ENCODE peak calls at places on chromosomes 11 and 22, in five cellular contexts. One of them, this sample, is unnamed.

GRCh38 chr11:78562398-78562797 is 12.3 kb downstream of the NARS2 start:
- DNase-seq in HCT116: no peak
- DNase-seq in A549: peak
- DNase-seq in tibial nerve: no peak
- DNase-seq in H54: peak
- DNase-seq in this sample: no peak

GRCh38 chr11:131246589-131247164 is 123.7 kb upstream of the NTM start:
- DNase-seq in HCT116: no peak
- DNase-seq in A549: no peak
- DNase-seq in tibial nerve: no peak
- DNase-seq in H54: no peak
- DNase-seq in this sample: peak

GRCh38 chr22:48372395-48372794 is 1455.3 kb downstream of the BRD1 start:
- DNase-seq in HCT116: no peak
- DNase-seq in A549: no peak
- DNase-seq in tibial nerve: no peak
- DNase-seq in H54: no peak
- DNase-seq in this sample: no peak

GRCh38 chr11:1226981-1227550 is 4.2 kb downstream of the MUC5B start:
- DNase-seq in HCT116: no peak
- DNase-seq in A549: peak
- DNase-seq in tibial nerve: no peak
- DNase-seq in H54: no peak
- DNase-seq in this sample: no peak

GRCh38 chr11:2530131-2530854 is 85.5 kb downstream of the KCNQ1 start:
- DNase-seq in HCT116: no peak
- DNase-seq in A549: no peak
- DNase-seq in tibial nerve: no peak
- DNase-seq in H54: no peak
- DNase-seq in this sample: no peak

GRCh38 chr11:3105791-3106735 is 48.8 kb upstream of the CARS1 start:
- DNase-seq in HCT116: no peak
- DNase-seq in A549: no peak
- DNase-seq in tibial nerve: no peak
- DNase-seq in H54: no peak
- DNase-seq in this sample: no peak

GRCh38 chr11:15236514-15236913 is 121.8 kb downstream of the INSC start:
- DNase-seq in HCT116: no peak
- DNase-seq in A549: no peak
- DNase-seq in tibial nerve: no peak
- DNase-seq in H54: no peak
- DNase-seq in this sample: no peak

GRCh38 chr11:88275636-88276035 is 61.9 kb downstream of the CTSC start:
- DNase-seq in HCT116: no peak
- DNase-seq in A549: no peak
- DNase-seq in tibial nerve: no peak
- DNase-seq in H54: no peak
- DNase-seq in this sample: no peak

GRCh38 chr22:36870250-36870649 is 9.4 kb downstream of the NCF4 start:
- DNase-seq in HCT116: peak
- DNase-seq in A549: peak
- DNase-seq in tibial nerve: no peak
- DNase-seq in H54: peak
- DNase-seq in this sample: no peak

GRCh38 chr11:70141490-70142014 is 61.5 kb upstream of the FADD start:
- DNase-seq in HCT116: no peak
- DNase-seq in A549: no peak
- DNase-seq in tibial nerve: no peak
- DNase-seq in H54: no peak
- DNase-seq in this sample: no peak

GRCh38 chr22:47127441-47127871 is 365.0 kb downstream of the TBC1D22A start:
- DNase-seq in HCT116: no peak
- DNase-seq in A549: no peak
- DNase-seq in tibial nerve: no peak
- DNase-seq in H54: no peak
- DNase-seq in this sample: no peak

GRCh38 chr11:23988381-23989006 is 508.4 kb upstream of the LUZP2 start:
- DNase-seq in HCT116: no peak
- DNase-seq in A549: no peak
- DNase-seq in tibial nerve: no peak
- DNase-seq in H54: no peak
- DNase-seq in this sample: no peak

GRCh38 chr11:46936138-46937110 is at the start of gene CSTPP1:
- DNase-seq in HCT116: peak
- DNase-seq in A549: peak
- DNase-seq in tibial nerve: peak
- DNase-seq in H54: peak
- DNase-seq in this sample: peak
- TF ChIP-seq POLR2A in HCT116: no peak
- TF ChIP-seq POLR2A in A549: no peak
- TF ChIP-seq POLR2A in tibial nerve: no peak
- TF ChIP-seq POLR2A in H54: peak
- TF ChIP-seq POLR2A in this sample: no peak

GRCh38 chr11:65849771-65850216 is 8.2 kb downstream of the CFL1 start:
- DNase-seq in HCT116: no peak
- DNase-seq in A549: no peak
- DNase-seq in tibial nerve: no peak
- DNase-seq in H54: no peak
- DNase-seq in this sample: no peak
- TF ChIP-seq POLR2A in HCT116: no peak
- TF ChIP-seq POLR2A in A549: no peak
- TF ChIP-seq POLR2A in tibial nerve: no peak
- TF ChIP-seq POLR2A in H54: no peak
- TF ChIP-seq POLR2A in this sample: no peak

GRCh38 chr11:74682731-74683278 is 48.4 kb downstream of the CHRDL2 start:
- DNase-seq in HCT116: no peak
- DNase-seq in A549: no peak
- DNase-seq in tibial nerve: no peak
- DNase-seq in H54: no peak
- DNase-seq in this sample: no peak
- TF ChIP-seq POLR2A in HCT116: no peak
- TF ChIP-seq POLR2A in A549: no peak
- TF ChIP-seq POLR2A in tibial nerve: no peak
- TF ChIP-seq POLR2A in H54: no peak
- TF ChIP-seq POLR2A in this sample: no peak

DNA sequence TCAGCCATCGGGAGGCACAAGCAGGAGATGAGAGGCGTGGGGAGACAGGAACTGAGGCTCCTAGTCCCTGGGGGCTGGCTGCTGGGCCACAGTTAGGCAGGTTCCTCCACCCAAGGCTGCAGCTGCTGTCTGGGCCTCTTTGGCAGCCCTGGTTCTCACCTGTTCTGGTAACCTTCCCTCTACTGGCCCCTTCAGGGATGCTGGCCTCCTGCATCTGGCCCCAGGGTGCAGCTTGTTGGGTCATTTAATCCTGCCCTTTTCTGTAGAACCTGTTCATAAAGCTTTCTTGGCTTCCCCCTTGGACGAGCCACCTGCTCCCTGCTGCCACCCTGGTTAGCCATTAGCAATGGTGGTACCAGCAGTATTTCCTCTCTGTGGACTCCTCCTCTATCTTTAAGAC is 5.5 kb downstream of the USH1C start:
- DNase-seq in HCT116: no peak
- DNase-seq in A549: no peak
- DNase-seq in tibial nerve: no peak
- DNase-seq in H54: no peak
- DNase-seq in this sample: no peak
- TF ChIP-seq POLR2A in HCT116: no peak
- TF ChIP-seq POLR2A in A549: no peak
- TF ChIP-seq POLR2A in tibial nerve: no peak
- TF ChIP-seq POLR2A in H54: no peak
- TF ChIP-seq POLR2A in this sample: no peak

GRCh38 chr11:67437082-67437821 is at the start of gene PTPRCAP:
- DNase-seq in HCT116: no peak
- DNase-seq in A549: no peak
- DNase-seq in tibial nerve: no peak
- DNase-seq in H54: no peak
- DNase-seq in this sample: no peak
- TF ChIP-seq POLR2A in HCT116: no peak
- TF ChIP-seq POLR2A in A549: no peak
- TF ChIP-seq POLR2A in tibial nerve: no peak
- TF ChIP-seq POLR2A in H54: no peak
- TF ChIP-seq POLR2A in this sample: no peak

DNA sequence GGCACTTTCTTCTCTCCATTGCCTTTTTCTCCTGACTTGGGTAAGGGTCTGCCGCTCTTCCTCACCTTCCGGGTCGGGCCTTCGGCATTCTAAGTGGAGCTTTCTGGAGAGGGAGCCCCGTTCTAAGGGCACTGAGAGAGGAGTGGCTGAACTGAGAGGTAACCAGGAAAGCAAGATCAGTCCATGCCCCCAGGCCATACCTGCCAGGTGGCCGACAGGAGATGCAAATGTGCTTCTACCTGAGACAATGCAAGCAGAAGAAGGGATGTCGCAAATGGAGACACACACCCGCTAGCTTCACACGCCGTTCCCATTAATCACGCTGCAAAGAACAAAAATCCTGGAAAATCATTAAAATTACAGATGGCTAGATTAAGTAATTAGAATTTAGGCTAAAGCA is 156.4 kb upstream of the TBCEL start:
- DNase-seq in HCT116: no peak
- DNase-seq in A549: no peak
- DNase-seq in tibial nerve: no peak
- DNase-seq in H54: no peak
- DNase-seq in this sample: no peak
- TF ChIP-seq POLR2A in HCT116: no peak
- TF ChIP-seq POLR2A in A549: no peak
- TF ChIP-seq POLR2A in tibial nerve: no peak
- TF ChIP-seq POLR2A in H54: no peak
- TF ChIP-seq POLR2A in this sample: no peak

This sample was measured in erythroblast.